ENCODE peak calls at places on chromosomes 11 and 22, in nine cellular contexts. Q is fibroblast of lung, X is HCT116, K is PC-3, I is neural progenitor cell, Z is mammary epithelial cell, Y is keratinocyte, S is MM.1S, M is endothelial cell of umbilical vein. L is an unnamed sample.

GRCh38 chr11:121596195-121597145 is 143.7 kb upstream of the SORL1-AS1 start:
- DNase-seq in Q (no peak), X (no peak), K (peak), I (no peak), Z (peak), Y (peak), S (no peak), M (no peak), L (no peak)

GRCh38 chr11:77147668-77148321 is 19.7 kb downstream of the MYO7A start:
- DNase-seq in Q (peak), X (no peak), K (no peak), I (peak), Z (no peak), Y (no peak), S (no peak), M (no peak), L (peak)

GRCh38 chr11:82719316-82719715 is 14.3 kb downstream of the FAM181B start:
- DNase-seq in Q (no peak), X (no peak), K (no peak), I (peak), Z (no peak), Y (no peak), S (no peak), M (no peak), L (no peak)

GRCh38 chr11:66881927-66882452 is 25.1 kb downstream of the LRFN4 start:
- DNase-seq in Q (no peak), X (no peak), K (no peak), I (no peak), Z (no peak), Y (no peak), S (no peak), M (no peak), L (no peak)

GRCh38 chr11:78715639-78716311 is 141.1 kb upstream of the NARS2 start:
- DNase-seq in Q (peak), X (peak), K (peak), I (peak), Z (peak), Y (peak), S (peak), M (peak), L (peak)

GRCh38 chr11:134956461-134957209 is 544.6 kb upstream of the B3GAT1 start:
- DNase-seq in Q (no peak), X (no peak), K (no peak), I (no peak), Z (no peak), Y (no peak), S (no peak), M (no peak), L (no peak)

GRCh38 chr11:29328961-29329441 is 687.8 kb downstream of the KCNA4 start:
- DNase-seq in Q (peak), X (peak), K (peak), I (peak), Z (peak), Y (peak), S (peak), M (peak), L (peak)

GRCh38 chr22:28429711-28430110 is 249.9 kb downstream of the TTC28 start:
- DNase-seq in Q (no peak), X (no peak), K (no peak), I (no peak), Z (no peak), Y (no peak), S (no peak), M (no peak), L (no peak)

GRCh38 chr22:50581950-50582561 is 593 bp downstream of the CHKB start:
- DNase-seq in Q (no peak), X (no peak), K (no peak), I (no peak), Z (peak), Y (no peak), S (peak), M (no peak), L (no peak)

GRCh38 chr11:2581931-2582435 is 117.8 kb downstream of the KCNQ1OT1 start:
- DNase-seq in Q (no peak), X (no peak), K (no peak), I (no peak), Z (no peak), Y (no peak), S (no peak), M (no peak), L (no peak)

GRCh38 chr11:43736502-43737193 is 56.1 kb downstream of the HSD17B12 start:
- DNase-seq in Q (peak), X (no peak), K (peak), I (no peak), Z (peak), Y (peak), S (no peak), M (peak), L (no peak)

GRCh38 chr22:19197997-19198865 is 19.7 kb upstream of the SLC25A1 start:
- DNase-seq in Q (no peak), X (no peak), K (no peak), I (no peak), Z (no peak), Y (no peak), S (no peak), M (no peak), L (no peak)

GRCh38 chr11:17506942-17507341 is 30.3 kb upstream of the ABCC8 start:
- DNase-seq in Q (no peak), X (no peak), K (no peak), I (no peak), Z (no peak), Y (no peak), S (no peak), M (no peak), L (peak)

GRCh38 chr22:42400811-42401547 is 31.2 kb downstream of the NFAM1 start:
- DNase-seq in Q (no peak), X (no peak), K (no peak), I (no peak), Z (no peak), Y (no peak), S (no peak), M (no peak), L (no peak)

GRCh38 chr22:20201837-20202392 is 51.1 kb upstream of the CCDC188 start:
- DNase-seq in Q (no peak), X (no peak), K (no peak), I (no peak), Z (no peak), Y (no peak), S (no peak), M (no peak), L (no peak)

GRCh38 chr11:128716661-128717210 is 22.9 kb downstream of the FLI1 start:
- DNase-seq in Q (peak), X (no peak), K (no peak), I (peak), Z (no peak), Y (no peak), S (peak), M (peak), L (peak)

GRCh38 chr11:129709801-129710398 is 105.7 kb upstream of the TMEM45B start:
- DNase-seq in Q (no peak), X (no peak), K (no peak), I (no peak), Z (no peak), Y (no peak), S (no peak), M (no peak), L (no peak)

GRCh38 chr22:38129856-38130255 is 19.4 kb upstream of the BAIAP2L2 start:
- DNase-seq in Q (no peak), X (no peak), K (no peak), I (no peak), Z (no peak), Y (no peak), S (no peak), M (no peak), L (no peak)

GRCh38 chr11:127493330-127493729 is 492.8 kb upstream of the KIRREL3 start:
- DNase-seq in Q (peak), X (no peak), K (peak), I (peak), Z (peak), Y (no peak), S (peak), M (no peak), L (peak)
- TF ChIP-seq CTCF in Q (no peak), X (peak), K (peak), I (peak), Z (peak), Y (peak), S (peak), M (no peak), L (peak)

GRCh38 chr22:45423524-45423923 is 10.0 kb downstream of the RIBC2 start:
- DNase-seq in Q (no peak), X (no peak), K (no peak), I (no peak), Z (no peak), Y (no peak), S (no peak), M (no peak), L (no peak)
- TF ChIP-seq EZH2 in Q (no peak), X (no peak), K (no peak), I (no peak), Z (no peak), Y (no peak), S (no peak), M (no peak), L (no peak)

GRCh38 chr22:45977003-45977395 is at the start of gene WNT7B:
- DNase-seq in Q (no peak), X (peak), K (peak), I (peak), Z (peak), Y (no peak), S (peak), M (no peak), L (peak)

GRCh38 chr22:45977551-45978274 is 751 bp upstream of the WNT7B start:
- DNase-seq in Q (no peak), X (no peak), K (peak), I (peak), Z (no peak), Y (no peak), S (no peak), M (no peak), L (peak)

GRCh38 chr22:45976351-45977002 is 485 bp downstream of the WNT7B start:
- DNase-seq in Q (no peak), X (no peak), K (peak), I (peak), Z (peak), Y (no peak), S (no peak), M (no peak), L (peak)

GRCh38 chr22:45980776-45981175 is 3.8 kb upstream of the WNT7B start:
- DNase-seq in Q (no peak), X (no peak), K (no peak), I (no peak), Z (no peak), Y (no peak), S (no peak), M (no peak), L (no peak)

GRCh38 chr22:45978275-45978713 is 1.3 kb upstream of the WNT7B start:
- DNase-seq in Q (no peak), X (no peak), K (no peak), I (no peak), Z (no peak), Y (no peak), S (no peak), M (no peak), L (no peak)
- H3K4me3 ChIP-seq in Q (no peak), X (no peak), K (peak), I (peak), Z (no peak), Y (no peak), S (peak), M (no peak), L (peak)

DNA sequence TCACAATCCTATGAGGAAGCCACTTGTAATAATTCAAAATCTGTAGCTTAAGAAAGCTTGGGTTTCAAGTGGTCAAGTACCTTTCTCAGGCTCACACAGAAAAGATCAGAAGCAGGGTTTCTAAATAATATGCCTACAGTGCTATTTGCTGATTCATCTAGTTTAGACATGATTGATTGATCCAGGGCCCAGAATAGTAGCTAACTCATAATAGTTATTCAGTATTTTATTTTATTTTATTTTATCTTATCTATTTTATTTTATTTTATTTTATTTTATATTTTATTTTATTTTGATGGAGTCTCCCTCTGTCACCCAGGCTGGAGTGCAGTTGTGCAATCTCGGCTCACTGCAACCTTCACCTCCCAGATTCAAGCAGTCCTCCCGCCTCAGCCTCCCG is 15.9 kb upstream of the PANX3 start:
- DNase-seq in Q (no peak), X (no peak), K (no peak), I (no peak), Z (no peak), Y (no peak), S (no peak), M (no peak), L (no peak)
- TF ChIP-seq CTCF in Q (no peak), X (no peak), K (no peak), I (no peak), Z (no peak), Y (no peak), S (no peak), M (no peak), L (no peak)

DNA sequence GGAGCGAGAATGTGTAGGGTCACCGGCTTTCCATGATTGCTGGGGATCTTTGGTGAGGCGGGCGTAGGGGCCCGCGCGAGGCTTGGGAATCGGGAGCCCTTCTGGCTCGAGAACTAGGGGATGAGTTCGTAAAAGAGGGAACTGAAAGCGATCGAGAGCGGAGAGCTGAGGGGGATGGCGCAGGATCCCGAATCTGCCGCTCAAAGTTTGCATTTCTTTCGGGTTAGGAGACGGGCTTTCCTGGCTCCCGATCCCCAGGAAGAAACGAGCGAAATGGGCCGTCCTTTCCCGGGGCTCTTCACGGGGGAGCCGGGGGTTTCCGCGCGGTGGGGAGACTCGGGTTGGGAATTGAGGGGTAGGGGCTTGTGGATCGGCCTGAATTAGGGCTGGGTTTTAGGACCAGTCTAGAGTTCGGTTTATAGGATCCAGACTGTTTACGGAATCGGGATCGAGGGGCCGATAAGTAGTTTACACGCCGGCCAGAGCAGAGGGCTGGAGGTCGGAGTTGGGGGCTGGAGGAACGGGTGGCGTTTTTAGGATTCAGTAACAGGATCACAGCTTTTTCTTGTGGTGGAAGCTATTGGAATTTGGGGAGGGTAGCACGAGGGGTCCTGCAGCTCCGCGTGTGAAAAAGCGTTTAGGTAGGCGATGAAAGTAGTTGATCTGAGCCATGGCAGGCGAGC is 1.3 kb downstream of the PKNOX2 start:
- DNase-seq in Q (peak), X (no peak), K (no peak), I (peak), Z (no peak), Y (no peak), S (no peak), M (no peak), L (peak)
- TF ChIP-seq EZH2 in Q (peak), X (no peak), K (peak), I (no peak), Z (peak), Y (peak), S (no peak), M (peak), L (peak)

L was measured in GM23338.